ENCODE peak calls at places on chromosome 1, in five cellular contexts. H, Q, A, M and T are unnamed samples.

GRCh38 chr1:209627349-209628196 is 24.7 kb downstream of the LAMB3 start:
- DNase-seq in H (no peak), Q (peak), A (peak), M (peak), T (peak)

GRCh38 chr1:143720087-143721023 is 251.4 kb downstream of the FAM72C start:
- DNase-seq in H (no peak), Q (peak), A (peak), M (no peak), T (no peak)

GRCh38 chr1:82177190-82177589 is 376.5 kb downstream of the ADGRL2 start:
- DNase-seq in H (no peak), Q (no peak), A (no peak), M (no peak), T (no peak)

GRCh38 chr1:38787041-38787440 is 72.5 kb downstream of the RRAGC start:
- DNase-seq in H (no peak), Q (peak), A (no peak), M (no peak), T (no peak)

GRCh38 chr1:17162941-17163340 is 42.0 kb upstream of the PADI1 start:
- DNase-seq in H (no peak), Q (no peak), A (no peak), M (no peak), T (no peak)

GRCh38 chr1:24349891-24350290 is 30.7 kb downstream of the GRHL3 start:
- DNase-seq in H (no peak), Q (no peak), A (no peak), M (no peak), T (no peak)

GRCh38 chr1:29179641-29180184 is 2.0 kb downstream of the SRSF4 start:
- DNase-seq in H (no peak), Q (no peak), A (peak), M (no peak), T (peak)

GRCh38 chr1:87279201-87279860 is 49.3 kb upstream of the LMO4 start:
- DNase-seq in H (no peak), Q (no peak), A (no peak), M (no peak), T (no peak)

GRCh38 chr1:230509281-230509977 is 83.3 kb upstream of the PGBD5 start:
- DNase-seq in H (peak), Q (no peak), A (no peak), M (no peak), T (no peak)

GRCh38 chr1:233620065-233620464 is 6.2 kb downstream of the KCNK1 start:
- DNase-seq in H (peak), Q (no peak), A (no peak), M (no peak), T (no peak)

GRCh38 chr1:94560333-94560732 is 18.8 kb upstream of the F3 start:
- DNase-seq in H (no peak), Q (no peak), A (no peak), M (no peak), T (no peak)

GRCh38 chr1:243924588-243925349 is 74.7 kb upstream of the AKT3 start:
- DNase-seq in H (no peak), Q (no peak), A (no peak), M (no peak), T (no peak)

GRCh38 chr1:229341811-229342304 is 989 bp downstream of the CCSAP start:
- DNase-seq in H (no peak), Q (no peak), A (no peak), M (no peak), T (no peak)

GRCh38 chr1:184296466-184297243 is 90.2 kb upstream of the C1orf21 start:
- DNase-seq in H (no peak), Q (no peak), A (peak), M (no peak), T (no peak)

GRCh38 chr1:85473390-85473789 is 8.4 kb upstream of the DDAH1 start:
- DNase-seq in H (no peak), Q (no peak), A (no peak), M (no peak), T (peak)

DNA sequence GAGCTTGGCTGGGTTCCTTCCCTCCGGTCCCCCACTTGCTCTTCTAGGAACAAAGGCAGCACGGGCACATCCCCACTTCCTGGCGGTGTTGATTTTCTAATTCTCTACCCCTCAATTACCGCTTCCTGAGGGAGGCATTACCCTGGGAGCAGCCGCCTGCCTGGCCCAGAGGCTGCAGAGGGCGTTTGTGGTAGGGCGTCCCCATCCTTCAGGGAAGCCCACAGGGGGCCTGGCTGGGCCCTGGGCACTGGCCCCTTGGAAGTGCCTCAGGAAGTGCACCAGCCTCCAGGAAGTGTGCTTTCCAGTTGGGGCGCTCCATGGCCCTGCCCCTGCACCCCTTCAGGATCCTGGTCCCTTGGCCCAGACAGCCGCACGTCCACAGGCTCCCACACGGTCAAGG is 42.1 kb upstream of the CASZ1 start:
- DNase-seq in H (no peak), Q (peak), A (no peak), M (no peak), T (no peak)
- TF ChIP-seq ATF3 in H (no peak), Q (no peak), A (no peak), M (no peak), T (no peak)

DNA sequence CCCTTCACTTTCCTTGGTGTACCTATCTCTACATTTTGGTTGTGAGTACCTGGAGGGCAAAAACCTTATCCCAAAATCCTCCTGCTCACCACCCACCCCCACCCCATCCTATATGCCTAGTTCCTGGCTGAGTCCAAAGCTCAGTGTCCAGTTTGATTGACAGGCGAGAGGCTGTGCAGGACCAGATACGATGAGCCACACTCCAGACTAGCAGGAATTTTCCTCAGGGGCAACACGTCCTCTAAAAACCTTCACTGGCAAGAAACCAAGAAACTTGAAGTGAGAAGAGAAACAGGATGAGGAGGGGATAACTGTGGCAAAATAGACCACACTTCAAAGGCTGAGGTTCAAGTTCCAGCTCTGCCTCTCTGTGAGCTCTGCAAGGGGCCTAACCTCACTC is 1.1 kb upstream of the SLAMF8 start:
- DNase-seq in H (no peak), Q (no peak), A (no peak), M (no peak), T (peak)
- TF ChIP-seq SRF in H (no peak), Q (no peak), A (no peak), M (no peak), T (no peak)

DNA sequence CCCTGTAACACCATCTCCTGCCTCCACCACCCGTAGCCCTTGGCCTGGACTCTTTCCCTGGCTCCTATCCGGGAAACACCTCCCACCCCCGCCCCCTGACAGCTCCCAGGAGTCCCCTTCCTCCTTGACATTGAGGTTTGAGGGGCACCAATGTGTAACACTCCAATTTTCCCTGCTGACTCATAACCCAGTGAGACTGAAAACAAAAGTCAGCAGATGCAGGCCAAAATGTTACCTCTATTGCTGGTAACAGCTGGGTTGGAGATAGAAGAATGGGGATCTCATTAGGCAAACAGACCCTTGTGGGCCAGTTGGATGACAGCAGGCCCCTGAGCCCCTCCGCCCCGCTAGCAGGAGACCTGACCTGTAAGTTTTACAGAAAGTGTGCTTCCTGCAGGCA is 237.2 kb downstream of the KAZN start:
- DNase-seq in H (no peak), Q (no peak), A (no peak), M (no peak), T (no peak)
- TF ChIP-seq ATF3 in H (no peak), Q (no peak), A (no peak), M (no peak), T (no peak)

DNA sequence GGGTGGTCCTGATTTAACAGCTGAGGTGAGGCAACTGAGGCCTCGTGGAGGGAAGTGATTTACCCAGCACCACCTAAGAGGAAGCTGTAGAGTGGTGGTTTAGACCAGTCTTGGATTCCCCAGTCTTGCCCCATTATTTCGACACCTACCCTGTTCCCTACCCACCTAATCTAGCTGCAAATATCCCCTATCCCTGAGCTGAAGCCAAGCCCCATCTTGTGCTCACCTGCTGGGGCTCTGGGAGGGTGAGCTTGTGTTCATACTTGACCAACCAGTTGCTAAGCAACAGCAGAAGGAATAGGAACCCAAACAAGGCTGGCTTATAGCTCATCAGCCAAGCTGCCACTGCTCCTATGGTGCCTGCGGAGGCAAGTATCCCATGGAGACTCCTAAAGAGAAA is 2.0 kb downstream of the TEX46 start:
- DNase-seq in H (no peak), Q (no peak), A (no peak), M (no peak), T (no peak)
- TF ChIP-seq SRF in H (no peak), Q (no peak), A (no peak), M (no peak), T (no peak)

GRCh38 chr1:21605012-21605715 is 64.0 kb downstream of the RAP1GAP start:
- DNase-seq in H (no peak), Q (no peak), A (no peak), M (no peak), T (no peak)

GRCh38 chr1:21608813-21609212 is 60.3 kb downstream of the RAP1GAP start:
- DNase-seq in H (no peak), Q (no peak), A (peak), M (no peak), T (no peak)

GRCh38 chr1:21610027-21610426 is 59.1 kb downstream of the RAP1GAP start:
- DNase-seq in H (no peak), Q (no peak), A (no peak), M (no peak), T (no peak)

GRCh38 chr1:21605964-21606705 is 63.0 kb downstream of the RAP1GAP start:
- DNase-seq in H (no peak), Q (no peak), A (no peak), M (no peak), T (no peak)

DNA sequence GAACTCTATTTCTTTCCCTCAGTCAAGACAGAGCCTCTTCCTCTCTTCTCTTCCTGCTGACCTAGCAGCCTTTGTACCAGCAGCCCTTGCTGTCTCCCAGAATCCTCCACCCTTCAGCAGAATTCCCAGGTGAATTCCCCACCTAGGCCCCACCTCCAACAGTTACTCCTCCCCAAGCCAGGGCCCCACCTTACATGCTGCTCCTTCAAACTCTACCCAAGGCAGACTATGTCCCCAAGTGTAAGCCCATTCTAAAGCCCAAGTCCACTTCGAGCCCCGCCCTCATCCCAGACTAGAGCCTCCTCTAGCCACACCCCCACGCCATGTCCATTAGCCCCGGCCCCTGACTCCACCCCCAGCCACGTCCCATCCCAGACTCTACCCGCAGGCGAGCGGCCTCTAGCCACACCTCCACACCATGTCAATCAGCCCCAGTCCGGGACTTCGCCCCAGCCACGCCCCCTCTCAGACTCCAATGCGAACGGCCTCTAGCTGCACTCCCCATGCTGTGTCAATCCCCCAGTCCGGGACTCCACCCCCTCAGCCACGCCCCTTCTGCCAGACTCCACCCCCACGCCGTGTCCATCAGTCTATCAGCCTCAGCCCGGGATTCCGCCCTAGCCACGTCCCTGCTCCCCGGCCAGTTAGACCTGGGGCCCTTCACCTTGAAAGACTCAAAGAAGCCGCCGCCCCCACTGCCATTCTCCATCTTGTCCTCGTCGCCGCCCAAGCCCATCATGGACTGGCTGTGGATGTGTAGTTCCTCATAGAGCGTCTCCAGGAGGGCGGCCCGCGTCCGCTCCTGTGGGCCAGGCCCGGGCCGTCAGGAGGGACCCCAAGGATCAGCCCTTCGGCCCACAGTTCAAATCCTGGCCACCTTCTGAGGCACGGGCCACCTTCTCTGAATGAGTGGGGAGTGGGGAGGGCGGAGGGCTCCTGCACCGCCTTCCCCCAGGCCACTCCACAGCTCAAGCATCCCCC is 61.3 kb downstream of the RAP1GAP start:
- DNase-seq in H (peak), Q (peak), A (peak), M (peak), T (peak)
- TF ChIP-seq ATF3 in H (no peak), Q (no peak), A (peak), M (no peak), T (no peak)

DNA sequence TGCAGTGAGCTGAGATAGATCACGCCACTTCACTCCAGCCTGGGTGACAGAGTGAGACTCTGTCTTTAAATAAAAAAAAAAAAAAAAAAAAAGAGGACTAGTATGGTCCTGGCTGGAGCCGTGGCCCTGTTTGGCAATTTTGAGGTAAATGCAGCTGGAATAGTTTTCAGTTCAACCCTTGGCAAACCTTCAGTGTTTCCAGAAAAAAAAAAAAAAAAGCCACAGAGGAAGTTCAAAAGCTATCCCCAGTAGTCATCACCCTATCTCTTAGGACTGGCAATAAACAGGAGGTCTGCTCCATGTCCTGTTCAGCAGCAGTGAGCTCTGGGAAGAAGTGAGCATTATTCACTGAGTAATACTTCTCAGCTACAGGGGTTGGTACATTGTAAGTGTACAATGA is 56.8 kb upstream of the ERRFI1 start:
- DNase-seq in H (no peak), Q (no peak), A (no peak), M (no peak), T (peak)
- TF ChIP-seq SRF in H (no peak), Q (no peak), A (no peak), M (no peak), T (no peak)

GRCh38 chr1:109788695-109789521 is 25.2 kb upstream of the EPS8L3 start:
- DNase-seq in H (no peak), Q (peak), A (peak), M (peak), T (peak)

GRCh38 chr1:109790329-109790728 is 26.6 kb upstream of the EPS8L3 start:
- DNase-seq in H (no peak), Q (no peak), A (no peak), M (no peak), T (no peak)

GRCh38 chr1:109790735-109791494 is 27.2 kb upstream of the EPS8L3 start:
- DNase-seq in H (peak), Q (no peak), A (peak), M (peak), T (peak)

GRCh38 chr1:109787845-109788605 is 24.3 kb upstream of the EPS8L3 start:
- DNase-seq in H (no peak), Q (no peak), A (no peak), M (no peak), T (no peak)

DNA sequence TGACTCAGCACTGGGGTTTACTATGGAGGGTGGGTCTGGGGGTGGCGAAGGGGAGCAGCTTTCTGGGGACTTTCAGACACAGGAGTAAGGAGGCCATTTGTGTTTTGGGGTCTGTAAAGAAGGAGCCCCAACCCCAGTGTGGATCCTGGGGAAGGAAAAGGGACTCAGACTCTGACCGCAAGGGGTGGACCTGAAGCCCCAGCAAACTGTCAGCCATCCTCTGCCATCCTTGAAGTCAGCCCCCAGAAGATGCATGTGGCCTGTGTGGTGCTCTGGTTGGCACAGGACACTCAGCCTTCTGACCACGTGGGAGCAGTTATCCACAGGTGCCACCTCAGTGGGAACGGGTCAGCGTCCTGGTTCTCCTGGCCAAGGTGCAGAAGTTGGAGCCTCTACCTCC is 26.0 kb upstream of the EPS8L3 start:
- DNase-seq in H (no peak), Q (no peak), A (no peak), M (no peak), T (no peak)
- TF ChIP-seq ATF3 in H (no peak), Q (no peak), A (no peak), M (no peak), T (no peak)

GRCh38 chr1:160220301-160220700 is 15.1 kb downstream of the PEA15 start:
- DNase-seq in H (no peak), Q (no peak), A (no peak), M (no peak), T (no peak)

GRCh38 chr1:160219062-160219929 is 14.1 kb downstream of the PEA15 start:
- DNase-seq in H (no peak), Q (no peak), A (peak), M (peak), T (peak)

GRCh38 chr1:160214481-160215140 is 9.4 kb downstream of the PEA15 start:
- DNase-seq in H (no peak), Q (no peak), A (no peak), M (no peak), T (no peak)

GRCh38 chr1:160221089-160221488 is 15.9 kb downstream of the PEA15 start:
- DNase-seq in H (no peak), Q (no peak), A (no peak), M (no peak), T (no peak)

DNA sequence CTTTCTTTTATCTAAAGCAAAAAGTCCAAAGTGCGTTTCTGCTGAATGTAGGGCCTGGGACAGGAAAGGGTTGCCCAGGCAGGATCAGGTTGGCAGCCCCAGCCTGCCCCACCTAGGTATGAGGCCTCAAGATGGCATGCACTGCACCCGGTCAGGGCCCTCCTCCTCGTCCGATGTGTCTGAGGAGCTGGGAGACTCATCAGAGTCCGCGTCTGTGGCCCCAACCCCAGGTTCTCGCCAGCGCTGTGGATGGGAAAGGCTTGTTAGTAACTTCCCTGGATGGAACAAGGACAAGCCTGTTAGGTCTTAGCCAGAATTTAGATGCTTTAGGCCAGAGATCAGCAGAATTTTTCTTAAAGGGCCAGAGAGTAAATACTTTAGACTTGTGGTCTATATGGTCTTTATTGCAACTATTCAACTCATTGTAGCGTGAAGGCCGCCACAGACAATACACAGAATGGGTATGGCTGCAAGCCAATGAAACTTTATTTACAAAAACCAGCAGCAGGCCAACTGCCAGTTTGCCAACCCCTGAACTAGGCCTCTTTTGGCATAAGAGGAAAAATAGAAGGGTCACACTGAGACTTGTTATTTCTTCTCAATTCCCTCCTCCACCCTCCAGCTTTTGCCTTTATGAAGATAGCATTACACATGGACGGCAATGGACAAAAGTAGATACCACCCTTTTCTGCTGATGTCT is 12.4 kb downstream of the PEA15 start:
- DNase-seq in H (no peak), Q (no peak), A (no peak), M (no peak), T (peak)
- TF ChIP-seq SRF in H (no peak), Q (no peak), A (no peak), M (no peak), T (no peak)

DNA sequence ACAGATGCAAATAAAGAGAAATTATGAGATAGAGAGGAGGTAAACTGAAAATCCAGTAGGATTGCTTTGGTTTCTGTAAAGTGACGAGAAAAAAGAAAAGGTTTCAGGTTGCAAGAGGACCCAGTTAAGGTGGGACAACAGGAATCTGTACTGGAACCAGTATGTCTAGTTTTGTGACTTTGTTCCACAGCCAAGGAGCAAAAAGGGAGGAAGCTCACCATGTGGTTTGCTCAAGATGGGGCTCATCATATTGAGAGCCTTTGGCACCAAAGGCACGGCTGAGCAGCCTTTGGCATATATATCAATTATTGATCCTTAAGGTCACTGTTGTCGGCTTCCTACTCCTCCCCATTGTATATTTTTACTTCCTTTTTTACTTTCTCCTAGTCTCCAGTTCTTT is 1.8 kb upstream of the ZDHHC18 start:
- DNase-seq in H (no peak), Q (no peak), A (no peak), M (no peak), T (no peak)
- TF ChIP-seq ATF3 in H (no peak), Q (no peak), A (no peak), M (no peak), T (no peak)